ENCODE peak calls at places on chromosomes 7 and 10, in eight cellular contexts. L, Z, X, Y, A, C, N and P are unnamed samples.

GRCh38 chr7:47635091-47636090 is 53.5 kb upstream of the TNS3 start:
- DNase-seq in C (peak), N (peak), A (no peak), Z (no peak), Y (peak), X (peak), L (no peak), P (peak)

GRCh38 chr10:51911721-51912120 is 212.3 kb upstream of the CSTF2T start:
- DNase-seq in X (no peak), N (no peak), Y (no peak), C (no peak), L (no peak), A (no peak), Z (no peak), P (no peak)

GRCh38 chr10:73798927-73799563 is 12.4 kb downstream of the NDST2 start:
- DNase-seq in Y (no peak), L (no peak), Z (no peak), C (no peak), X (no peak), N (no peak), A (no peak), P (no peak)

GRCh38 chr10:84427903-84428650 is 99.7 kb downstream of the CCSER2 start:
- DNase-seq in Y (peak), X (no peak), C (no peak), Z (no peak), A (no peak), N (peak), L (no peak), P (no peak)

GRCh38 chr7:102967798-102968197 is 55.0 kb downstream of the LRRC17 start:
- DNase-seq in C (no peak), Y (no peak), A (no peak), X (no peak), N (no peak), L (no peak), Z (peak), P (no peak)

GRCh38 chr7:3089493-3089892 is 45.8 kb upstream of the CARD11 start:
- DNase-seq in X (peak), L (no peak), A (no peak), N (peak), Z (peak), C (peak), Y (peak), P (peak)

GRCh38 chr10:76337641-76338040 is 906.2 kb downstream of the LRMDA start:
- DNase-seq in A (peak), L (no peak), C (no peak), X (no peak), Z (peak), N (no peak), Y (peak), P (no peak)

GRCh38 chr10:70832852-70833542 is 17.2 kb downstream of the SGPL1 start:
- DNase-seq in N (no peak), X (no peak), Z (peak), Y (peak), C (no peak), L (no peak), A (no peak), P (no peak)

GRCh38 chr7:93148135-93148534 is at the start of gene SAMD9L:
- DNase-seq in L (no peak), Y (peak), C (no peak), N (no peak), X (no peak), Z (peak), A (peak), P (no peak)

GRCh38 chr7:70884809-70885208 is 247.1 kb upstream of the GALNT17 start:
- DNase-seq in A (no peak), X (peak), Y (no peak), L (no peak), N (no peak), C (no peak), Z (no peak), P (no peak)

GRCh38 chr10:123327450-123327849 is 173.2 kb downstream of the BUB3 start:
- DNase-seq in Y (no peak), Z (no peak), N (no peak), L (no peak), X (no peak), A (peak), C (no peak), P (no peak)

GRCh38 chr10:118259288-118259906 is 82.7 kb downstream of the FAM204A start:
- DNase-seq in X (peak), A (peak), N (peak), Z (peak), Y (peak), L (peak), C (peak), P (peak)

GRCh38 chr10:11034762-11035161 is 17.1 kb downstream of the CELF2 start:
- DNase-seq in N (no peak), X (no peak), C (no peak), Z (no peak), A (no peak), Y (no peak), L (no peak), P (no peak)

GRCh38 chr10:132397671-132398565 is 918 bp downstream of the PWWP2B start:
- DNase-seq in L (no peak), X (peak), A (peak), Z (peak), C (peak), N (peak), Y (peak), P (peak)
- H3K27ac ChIP-seq in L (peak), X (peak), A (peak), Z (peak), C (peak), N (no peak), Y (peak), P (no peak)

GRCh38 chr10:133162178-133162909 is 2.3 kb downstream of the KNDC1 start:
- DNase-seq in Z (no peak), A (no peak), Y (no peak), X (no peak), L (no peak), C (no peak), N (no peak), P (no peak)
- TF ChIP-seq EZH2phosphoT487 in Z (no peak), A (no peak), Y (no peak), X (no peak), L (no peak), C (no peak), N (no peak), P (no peak)

GRCh38 chr7:6128205-6128604 is 97.0 kb downstream of the ANKRD61 start:
- DNase-seq in L (no peak), N (no peak), A (no peak), C (no peak), Z (no peak), X (no peak), Y (no peak), P (no peak)
- H3K27ac ChIP-seq in L (no peak), N (no peak), A (no peak), C (peak), Z (no peak), X (no peak), Y (no peak), P (no peak)

GRCh38 chr7:107170051-107170661 is 1.4 kb downstream of the HBP1 start:
- DNase-seq in A (no peak), L (no peak), X (no peak), N (no peak), Z (peak), C (no peak), Y (no peak), P (no peak)
- TF ChIP-seq EZH2phosphoT487 in A (no peak), L (no peak), X (no peak), N (no peak), Z (no peak), C (no peak), Y (no peak), P (no peak)

GRCh38 chr7:24756989-24757798 is at the start of gene GSDME:
- DNase-seq in L (no peak), Y (peak), Z (peak), N (peak), X (peak), C (peak), A (peak), P (peak)
- H3K27ac ChIP-seq in L (no peak), Y (peak), Z (peak), N (no peak), X (peak), C (peak), A (no peak), P (no peak)

DNA sequence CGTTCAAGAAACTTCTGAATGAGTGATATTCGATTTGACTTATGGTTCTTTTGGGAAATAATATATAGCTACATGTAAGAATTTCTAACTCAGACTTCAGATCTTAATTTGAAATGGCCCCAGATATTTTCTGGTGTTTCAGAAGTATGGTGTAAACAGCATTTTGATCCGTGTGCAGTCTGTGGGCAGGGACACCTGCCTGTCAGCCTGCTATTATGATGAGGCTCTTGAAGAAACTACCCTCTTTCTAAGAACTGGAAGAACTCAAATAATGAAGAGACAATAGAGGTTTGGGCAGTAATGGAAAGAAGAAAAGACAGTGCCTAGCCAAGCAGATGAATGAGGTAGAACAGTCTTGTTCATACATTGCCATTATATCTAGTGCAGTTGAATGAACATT is 256.6 kb downstream of the ARHGAP21 start:
- DNase-seq in N (no peak), L (no peak), X (no peak), C (no peak), Z (no peak), Y (no peak), A (no peak), P (no peak)
- TF ChIP-seq EZH2phosphoT487 in N (no peak), L (no peak), X (no peak), C (no peak), Z (no peak), Y (no peak), A (no peak), P (no peak)

GRCh38 chr7:139431010-139431409 is 52.5 kb downstream of the KLRG2 start:
- DNase-seq in C (no peak), Z (no peak), X (peak), Y (peak), L (peak), A (no peak), N (no peak), P (no peak)
- H3K27ac ChIP-seq in C (no peak), Z (no peak), X (peak), Y (peak), L (peak), A (no peak), N (no peak), P (peak)

GRCh38 chr10:100505164-100505563 is 14.5 kb downstream of the SEC31B start:
- DNase-seq in X (no peak), Y (no peak), Z (no peak), C (no peak), A (no peak), L (no peak), N (no peak), P (no peak)
- TF ChIP-seq EZH2phosphoT487 in X (no peak), Y (no peak), Z (no peak), C (no peak), A (no peak), L (no peak), N (no peak), P (no peak)

DNA sequence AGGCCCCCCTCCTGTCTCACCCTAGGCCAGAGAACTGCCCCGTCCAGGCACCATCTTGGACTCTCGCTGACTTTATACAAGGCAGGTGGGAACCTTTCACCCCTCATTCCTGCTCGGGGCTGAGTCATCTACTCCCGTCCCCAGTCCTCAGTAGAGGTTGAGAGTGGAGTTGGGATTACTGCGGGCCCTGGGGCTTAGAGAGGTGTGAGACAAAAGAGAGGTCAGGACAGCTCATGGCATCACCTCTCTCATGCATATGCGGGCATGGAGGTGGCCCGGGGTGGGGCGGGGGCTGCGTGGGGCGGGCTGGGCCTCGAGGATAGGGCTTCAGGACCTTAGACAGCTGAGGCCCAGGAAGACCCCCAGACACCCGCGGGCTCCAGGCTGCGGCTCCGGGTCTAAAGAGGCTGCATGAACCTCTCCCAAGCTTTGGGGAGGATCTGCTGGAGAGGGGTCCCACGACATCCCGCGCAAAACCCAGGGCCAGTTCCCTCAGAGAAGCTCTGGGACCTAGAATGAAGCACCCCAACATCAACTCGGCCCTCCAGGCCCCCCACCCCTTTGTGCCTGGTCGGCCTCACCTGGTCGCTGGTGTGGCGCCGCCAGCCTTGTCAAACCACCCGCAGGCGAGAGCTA is 319 bp downstream of the PDZD7 start:
- DNase-seq in L (no peak), X (no peak), Y (peak), C (peak), A (no peak), Z (no peak), N (peak), P (peak)
- H3K27ac ChIP-seq in L (no peak), X (peak), Y (no peak), C (no peak), A (no peak), Z (no peak), N (no peak), P (no peak)

DNA sequence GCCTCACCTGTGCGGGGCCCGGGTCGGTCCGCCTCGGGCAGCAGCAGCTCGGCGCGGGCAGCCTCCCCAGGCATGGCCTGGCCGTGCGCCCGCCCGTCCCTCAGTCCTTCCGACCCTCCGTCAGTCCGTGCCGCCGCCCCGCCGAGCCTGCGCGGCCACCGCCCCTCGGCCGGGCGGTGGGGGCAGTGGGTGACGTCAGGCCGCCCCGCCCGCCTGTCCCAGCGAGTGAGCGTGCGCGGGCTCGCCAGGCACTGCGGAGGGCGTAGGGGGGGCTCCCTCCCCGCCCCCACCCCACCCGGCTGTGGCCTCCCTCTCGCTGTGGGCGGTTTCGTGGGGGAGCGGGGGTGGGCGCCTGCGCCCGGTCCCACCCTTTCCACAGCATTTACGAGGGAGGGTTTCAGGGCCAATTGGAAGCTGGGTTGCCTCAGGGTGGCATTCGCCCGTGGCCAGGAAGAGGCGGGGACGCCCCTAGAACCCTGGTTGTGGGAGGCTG is at the start of gene NACAD:
- DNase-seq in Z (peak), N (peak), Y (no peak), C (peak), L (no peak), X (peak), A (no peak), P (peak)
- TF ChIP-seq EZH2phosphoT487 in Z (no peak), N (no peak), Y (no peak), C (no peak), L (no peak), X (no peak), A (no peak), P (no peak)